ENCODE peak calls at places on chromosomes 3 and 15, in nine cellular contexts. B, F, R, N, D, Q, V, W and L are unnamed samples.
A peak's percentile ranks its signal among the peaks of the same experiment; 100 is the strongest.

GRCh38 chr3:186708983-186709679 is 8.0 kb upstream of the KNG1 start:
- DNase-seq in B (no peak), F (no peak), R (no peak), N (no peak), D (no peak), Q (no peak), V (peak; percentile 7), W (no peak), L (no peak)

GRCh38 chr3:11638669-11639402 is 4.9 kb downstream of the VGLL4 start:
- DNase-seq in B (peak; percentile 30), F (no peak), R (no peak), N (no peak), D (no peak), Q (no peak), V (peak; percentile 33), W (no peak), L (no peak)

GRCh38 chr3:41317718-41318117 is 118.4 kb downstream of the CTNNB1 start:
- DNase-seq in B (no peak), F (peak; percentile 40), R (no peak), N (peak; percentile 72), D (no peak), Q (no peak), V (peak; percentile 43), W (peak; percentile 40), L (no peak)

GRCh38 chr3:156586905-156587766 is 32.2 kb upstream of the SSR3 start:
- DNase-seq in B (no peak), F (no peak), R (no peak), N (no peak), D (no peak), Q (no peak), V (no peak), W (no peak), L (no peak)

GRCh38 chr3:25041871-25042584 is 386.0 kb upstream of the RARB start:
- DNase-seq in B (no peak), F (no peak), R (no peak), N (no peak), D (no peak), Q (no peak), V (no peak), W (no peak), L (no peak)

GRCh38 chr3:81554348-81554747 is 207.1 kb downstream of the GBE1 start:
- DNase-seq in B (no peak), F (no peak), R (no peak), N (no peak), D (no peak), Q (no peak), V (peak; percentile 33), W (no peak), L (no peak)

GRCh38 chr3:102485701-102486100 is 50.9 kb downstream of the ZPLD1 start:
- DNase-seq in B (no peak), F (no peak), R (no peak), N (no peak), D (no peak), Q (no peak), V (no peak), W (no peak), L (no peak)

GRCh38 chr3:112531358-112531781 is 30.4 kb downstream of the ATG3 start:
- DNase-seq in B (peak; percentile 6), F (peak; percentile 26), R (no peak), N (peak; percentile 42), D (peak; percentile 69), Q (no peak), V (peak; percentile 67), W (no peak), L (peak; percentile 10)

GRCh38 chr3:23608650-23609049 is 197.1 kb upstream of the UBE2E1 start:
- DNase-seq in B (no peak), F (no peak), R (no peak), N (no peak), D (no peak), Q (no peak), V (no peak), W (no peak), L (no peak)

GRCh38 chr15:47427463-47427862 is 289.8 kb upstream of the SEMA6D start:
- DNase-seq in B (no peak), F (no peak), R (no peak), N (no peak), D (no peak), Q (no peak), V (no peak), W (no peak), L (no peak)

GRCh38 chr15:45385568-45385967 is 7.2 kb upstream of the GATM start:
- DNase-seq in B (no peak), F (no peak), R (no peak), N (no peak), D (no peak), Q (no peak), V (no peak), W (no peak), L (no peak)

GRCh38 chr3:67362686-67363085 is 291.7 kb downstream of the SUCLG2 start:
- DNase-seq in B (no peak), F (no peak), R (no peak), N (no peak), D (no peak), Q (peak; percentile 40), V (no peak), W (no peak), L (no peak)

GRCh38 chr3:41267975-41268640 is 68.8 kb downstream of the CTNNB1 start:
- DNase-seq in B (no peak), F (peak; percentile 84), R (no peak), N (peak; percentile 70), D (no peak), Q (peak; percentile 85), V (peak; percentile 98), W (peak; percentile 88), L (no peak)

GRCh38 chr15:78811124-78811824 is at the start of gene ADAMTS7:
- DNase-seq in B (no peak), F (peak; percentile 99), R (peak; percentile 90), N (peak; percentile 79), D (peak; percentile 63), Q (no peak), V (peak; percentile 71), W (no peak), L (no peak)

GRCh38 chr3:119352863-119353527 is 58.8 kb downstream of the ARHGAP31 start:
- DNase-seq in B (no peak), F (peak; percentile 30), R (no peak), N (peak; percentile 41), D (peak; percentile 73), Q (no peak), V (peak; percentile 85), W (peak; percentile 52), L (peak; percentile 8)

GRCh38 chr15:69679623-69680228 is 227.1 kb downstream of the RPLP1 start:
- DNase-seq in B (no peak), F (no peak), R (no peak), N (no peak), D (no peak), Q (no peak), V (no peak), W (no peak), L (no peak)

GRCh38 chr15:58438956-58439355 is 7.2 kb downstream of the LIPC start:
- DNase-seq in B (peak; percentile 31), F (peak; percentile 46), R (no peak), N (peak; percentile 71), D (peak; percentile 54), Q (no peak), V (peak; percentile 73), W (no peak), L (peak; percentile 58)

GRCh38 chr3:69602112-69602511 is 137.2 kb upstream of the MITF start:
- DNase-seq in B (no peak), F (no peak), R (no peak), N (no peak), D (no peak), Q (no peak), V (no peak), W (no peak), L (no peak)

GRCh38 chr15:78077053-78077859 is at the start of gene TBC1D2B:
- DNase-seq in B (peak; percentile 55), F (peak; percentile 81), R (peak; percentile 86), N (peak; percentile 52), D (peak; percentile 64), Q (no peak), V (peak; percentile 58), W (no peak), L (peak; percentile 37)

GRCh38 chr3:188361888-188362287 is 207.9 kb downstream of the LPP start:
- DNase-seq in B (no peak), F (no peak), R (no peak), N (no peak), D (no peak), Q (no peak), V (no peak), W (no peak), L (no peak)

GRCh38 chr15:89822030-89822429 is 7.4 kb upstream of the ANPEP start:
- DNase-seq in B (no peak), F (peak; percentile 32), R (no peak), N (no peak), D (no peak), Q (no peak), V (peak; percentile 59), W (no peak), L (no peak)

GRCh38 chr3:93989241-93989640 is 9.3 kb downstream of the ARL13B start:
- DNase-seq in B (no peak), F (peak; percentile 16), R (no peak), N (no peak), D (no peak), Q (no peak), V (no peak), W (no peak), L (no peak)

GRCh38 chr3:50572801-50573371 is 3.6 kb downstream of the HEMK1 start:
- DNase-seq in B (no peak), F (no peak), R (no peak), N (no peak), D (no peak), Q (no peak), V (no peak), W (no peak), L (no peak)

GRCh38 chr3:55724851-55725250 is 237.7 kb upstream of the WNT5A start:
- DNase-seq in B (no peak), F (no peak), R (no peak), N (no peak), D (peak; percentile 62), Q (no peak), V (no peak), W (no peak), L (no peak)

GRCh38 chr3:116423365-116423764 is 21.9 kb downstream of the LSAMP start:
- DNase-seq in B (no peak), F (no peak), R (no peak), N (no peak), D (no peak), Q (no peak), V (no peak), W (no peak), L (peak; percentile 33)

GRCh38 chr3:73832426-73832825 is 207.7 kb upstream of the PDZRN3 start:
- DNase-seq in B (no peak), F (no peak), R (no peak), N (no peak), D (no peak), Q (no peak), V (no peak), W (no peak), L (no peak)